ENCODE peak calls at places on chromosomes 6 and 20, in eight cellular contexts. N is GM12865; M is T-helper 2 cell treated with Interferon-gamma antibody and Interleukin-4, amounts not matched to agents 5 μg/mL and 100 μg/mL, for 36 hours; L is fibroblast of gingiva; J is stimulated activated naive CD8-positive, alpha-beta T cell treated with anti-CD3 and anti-CD28 coated beads, Interleukin-15, Interleukin-2, amounts not matched to agents 100 U/mL and 50 U/mL, for 24 hours; G is cerebellar cortex; B is H54; Q is effector CD4-positive, alpha-beta T cell. Y is an unnamed sample.

GRCh38 chr20:5156670-5157448 is 30.1 kb downstream of the CDS2 start:
- DNase-seq in N (no peak), M (no peak), L (no peak), J (no peak), G (no peak), B (peak; percentile 58), Q (no peak), Y (no peak)

GRCh38 chr6:41649596-41649995 is 11.3 kb downstream of the MDFI start:
- DNase-seq in N (no peak), M (no peak), L (no peak), J (no peak), G (no peak), B (no peak), Q (no peak), Y (no peak)

GRCh38 chr6:100573169-100573568 is 108.4 kb upstream of the SIM1 start:
- DNase-seq in N (peak; percentile 5), M (no peak), L (peak; percentile 30), J (no peak), G (no peak), B (no peak), Q (no peak), Y (no peak)

GRCh38 chr6:138454976-138455706 is 44.2 kb downstream of the NHSL1 start:
- DNase-seq in N (peak; percentile 61), M (peak; percentile 47), L (no peak), J (peak; percentile 56), G (no peak), B (no peak), Q (peak; percentile 29), Y (peak; percentile 75)

GRCh38 chr6:28981391-28981832 is 23.7 kb downstream of the ZNF311 start:
- DNase-seq in N (peak; percentile 76), M (peak; percentile 63), L (peak; percentile 59), J (peak; percentile 82), G (peak; percentile 83), B (no peak), Q (peak; percentile 60), Y (peak; percentile 74)

GRCh38 chr6:117615981-117616961 is 14.0 kb upstream of the GOPC start:
- DNase-seq in N (no peak), M (peak; percentile 14), L (no peak), J (peak; percentile 30), G (no peak), B (peak; percentile 9), Q (peak; percentile 13), Y (peak; percentile 39)

GRCh38 chr20:63522981-63523611 is 2.5 kb downstream of the PPDPF start:
- DNase-seq in N (no peak), M (no peak), L (no peak), J (no peak), G (no peak), B (no peak), Q (no peak), Y (no peak)

GRCh38 chr20:8860011-8860495 is 208.8 kb upstream of the PLCB4 start:
- DNase-seq in N (no peak), M (no peak), L (peak; percentile 88), J (no peak), G (no peak), B (peak; percentile 23), Q (no peak), Y (no peak)

GRCh38 chr6:37624121-37624520 is 73.6 kb downstream of the MDGA1 start:
- DNase-seq in N (no peak), M (no peak), L (no peak), J (no peak), G (peak; percentile 34), B (peak; percentile 40), Q (no peak), Y (no peak)

GRCh38 chr6:142833054-142833453 is 111.9 kb downstream of the HIVEP2 start:
- DNase-seq in N (no peak), M (no peak), L (peak; percentile 73), J (no peak), G (no peak), B (no peak), Q (no peak), Y (no peak)

GRCh38 chr20:41475507-41475906 is 108.9 kb upstream of the EMILIN3 start:
- DNase-seq in N (no peak), M (no peak), L (no peak), J (no peak), G (no peak), B (no peak), Q (no peak), Y (no peak)

GRCh38 chr20:51569815-51570741 is 27.6 kb upstream of the NFATC2 start:
- DNase-seq in N (no peak), M (no peak), L (no peak), J (no peak), G (no peak), B (no peak), Q (no peak), Y (peak; percentile 17)

GRCh38 chr6:108561742-108562502 is 1.2 kb downstream of the FOXO3 start:
- DNase-seq in N (no peak), M (no peak), L (no peak), J (no peak), G (peak; percentile 34), B (no peak), Q (no peak), Y (no peak)

GRCh38 chr20:59455392-59456341 is 148.7 kb upstream of the PHACTR3 start:
- DNase-seq in N (peak; percentile 3), M (no peak), L (no peak), J (no peak), G (peak; percentile 79), B (peak; percentile 19), Q (no peak), Y (peak; percentile 24)

GRCh38 chr20:61856626-61857413 is 208.9 kb downstream of the TAF4 start:
- DNase-seq in N (no peak), M (no peak), L (no peak), J (no peak), G (no peak), B (no peak), Q (no peak), Y (no peak)

GRCh38 chr6:125377621-125378020 is 75.9 kb upstream of the HDDC2 start:
- DNase-seq in N (no peak), M (no peak), L (peak; percentile 89), J (no peak), G (no peak), B (no peak), Q (no peak), Y (no peak)

GRCh38 chr20:37343994-37344355 is 2.0 kb upstream of the SRC start:
- DNase-seq in N (no peak), M (no peak), L (no peak), J (no peak), G (no peak), B (no peak), Q (no peak), Y (no peak)

GRCh38 chr6:83417880-83418663 is 12.8 kb downstream of the ME1 start:
- DNase-seq in N (peak; percentile 51), M (no peak), L (peak; percentile 67), J (no peak), G (peak; percentile 34), B (no peak), Q (no peak), Y (peak; percentile 46)

GRCh38 chr6:121857551-121857950 is 422.1 kb downstream of the GJA1 start:
- DNase-seq in N (no peak), M (no peak), L (no peak), J (no peak), G (peak; percentile 53), B (no peak), Q (no peak), Y (no peak)

GRCh38 chr6:148440021-148440420 is 97.4 kb downstream of the SASH1 start:
- DNase-seq in N (no peak), M (no peak), L (peak; percentile 92), J (no peak), G (no peak), B (no peak), Q (no peak), Y (no peak)

GRCh38 chr20:63009988-63010769 is 3.4 kb upstream of the BHLHE23 start:
- DNase-seq in N (peak; percentile 99), M (peak; percentile 64), L (no peak), J (peak; percentile 77), G (no peak), B (no peak), Q (peak; percentile 34), Y (no peak)

GRCh38 chr20:46512943-46513844 is at the start of gene ZNF334:
- DNase-seq in N (peak; percentile 72), M (peak; percentile 44), L (no peak), J (peak; percentile 73), G (peak; percentile 81), B (no peak), Q (no peak), Y (no peak)

GRCh38 chr6:107763959-107764358 is 60.2 kb downstream of the SCML4 start:
- DNase-seq in N (no peak), M (no peak), L (peak; percentile 35), J (no peak), G (no peak), B (no peak), Q (no peak), Y (no peak)

GRCh38 chr6:144062757-144063156 is 32.6 kb downstream of the SF3B5 start:
- DNase-seq in N (no peak), M (no peak), L (no peak), J (no peak), G (no peak), B (no peak), Q (no peak), Y (no peak)

GRCh38 chr6:141401851-141402250 is 730.9 kb upstream of the GJE1 start:
- DNase-seq in N (no peak), M (no peak), L (no peak), J (no peak), G (no peak), B (no peak), Q (no peak), Y (no peak)

Y was measured in LoVo.